ENCODE peak calls at places on chromosomes 2 and 18, in four cellular contexts. X, P, W and Z are unnamed samples.

GRCh38 chr2:69755862-69756467 is 14.0 kb downstream of the ANXA4 start:
- DNase-seq in X (peak; percentile 23), P (no peak), W (peak; percentile 44), Z (peak; percentile 20)

GRCh38 chr2:240452471-240453256 is 17.2 kb downstream of the GPC1 start:
- DNase-seq in X (no peak), P (no peak), W (peak; percentile 84), Z (no peak)

GRCh38 chr2:162968306-162968705 is 129.7 kb upstream of the KCNH7 start:
- DNase-seq in X (no peak), P (no peak), W (no peak), Z (no peak)

GRCh38 chr2:219230201-219230540 is 565 bp downstream of the ANKZF1 start:
- DNase-seq in X (peak; percentile 6), P (no peak), W (peak; percentile 36), Z (peak; percentile 18)

GRCh38 chr2:121502246-121502645 is 28.4 kb upstream of the RNU4ATAC start:
- DNase-seq in X (no peak), P (no peak), W (no peak), Z (no peak)

GRCh38 chr2:120379916-120380893 is 34.3 kb downstream of the INHBB start:
- DNase-seq in X (no peak), P (no peak), W (no peak), Z (no peak)

GRCh38 chr2:63734510-63734909 is 107.2 kb upstream of the UGP2 start:
- DNase-seq in X (no peak), P (no peak), W (peak; percentile 81), Z (no peak)

GRCh38 chr2:190467575-190468083 is 59.5 kb downstream of the MFSD6 start:
- DNase-seq in X (no peak), P (no peak), W (no peak), Z (no peak)

GRCh38 chr2:146238254-146238961 is 1606.4 kb upstream of the ACVR2A start:
- DNase-seq in X (no peak), P (no peak), W (no peak), Z (no peak)

GRCh38 chr2:56130463-56131070 is 53.2 kb upstream of the CCDC85A start:
- DNase-seq in X (peak; percentile 8), P (no peak), W (peak; percentile 61), Z (peak; percentile 58)

GRCh38 chr18:50312296-50313030 is 25.0 kb upstream of the CXXC1 start:
- DNase-seq in X (peak; percentile 84), P (no peak), W (no peak), Z (no peak)

GRCh38 chr2:20138696-20139095 is 86.2 kb downstream of the SDC1 start:
- DNase-seq in X (no peak), P (no peak), W (no peak), Z (no peak)

GRCh38 chr2:219331560-219332213 is 857 bp downstream of the RESP18 start:
- DNase-seq in X (no peak), P (no peak), W (no peak), Z (no peak)

GRCh38 chr2:120439637-120440384 is 93.9 kb downstream of the INHBB start:
- DNase-seq in X (no peak), P (no peak), W (no peak), Z (no peak)

GRCh38 chr2:110806053-110806452 is 73.7 kb downstream of the ACOXL start:
- DNase-seq in X (no peak), P (no peak), W (no peak), Z (no peak)

GRCh38 chr2:229154381-229154780 is 116.7 kb downstream of the PID1 start:
- DNase-seq in X (no peak), P (no peak), W (no peak), Z (no peak)

GRCh38 chr2:117199511-117199910 is 615.0 kb upstream of the DDX18 start:
- DNase-seq in X (no peak), P (no peak), W (peak; percentile 23), Z (peak; percentile 41)

GRCh38 chr2:134926231-134926931 is 7.8 kb downstream of the CCNT2 start:
- DNase-seq in X (no peak), P (no peak), W (no peak), Z (no peak)

GRCh38 chr2:84458436-84459027 is 548 bp downstream of the SUCLG1 start:
- DNase-seq in X (no peak), P (peak; percentile 7), W (peak; percentile 6), Z (no peak)

GRCh38 chr2:68714866-68715265 is 19.7 kb upstream of the ARHGAP25 start:
- DNase-seq in X (peak; percentile 99), P (no peak), W (no peak), Z (peak; percentile 98)

GRCh38 chr18:49021433-49022129 is 70.8 kb upstream of the SMAD7 start:
- DNase-seq in X (peak; percentile 16), P (no peak), W (peak; percentile 91), Z (peak; percentile 46)

GRCh38 chr2:50746526-50746925 is 285.4 kb downstream of the NRXN1 start:
- DNase-seq in X (no peak), P (no peak), W (peak; percentile 51), Z (peak; percentile 53)

GRCh38 chr2:30217644-30218361 is 13.5 kb upstream of the LBH start:
- DNase-seq in X (peak; percentile 64), P (no peak), W (peak; percentile 69), Z (no peak)

GRCh38 chr18:58881469-58881868 is 16.8 kb downstream of the ZNF532 start:
- DNase-seq in X (no peak), P (no peak), W (no peak), Z (no peak)

GRCh38 chr18:61893971-61894750 is 1.4 kb upstream of the RNF152 start:
- DNase-seq in X (no peak), P (peak; percentile 76), W (peak; percentile 87), Z (peak; percentile 73)

GRCh38 chr2:88603146-88603545 is 24.1 kb downstream of the EIF2AK3 start:
- DNase-seq in X (no peak), P (no peak), W (no peak), Z (no peak)